ENCODE peak calls at places on chromosomes 5 and 9, in nine cellular contexts. One of them, this sample, is unnamed.

GRCh38 chr5:154598021-154598420 is 120.0 kb upstream of the HAND1 start:
- DNase-seq in transverse colon: no peak
- DNase-seq in tibial nerve: no peak
- DNase-seq in heart left ventricle: no peak
- DNase-seq in AG10803: no peak
- DNase-seq in activated B cell treated with CpG ODN at 0.5 μM for 24 hours: no peak
- DNase-seq in tibial artery: no peak
- DNase-seq in GM10248: no peak
- DNase-seq in neural crest cell: no peak
- DNase-seq in this sample: no peak

GRCh38 chr9:76576344-76576743 is 117.4 kb downstream of the GCNT1 start:
- DNase-seq in transverse colon: peak
- DNase-seq in tibial nerve: no peak
- DNase-seq in heart left ventricle: no peak
- DNase-seq in AG10803: peak
- DNase-seq in activated B cell treated with CpG ODN at 0.5 μM for 24 hours: peak
- DNase-seq in tibial artery: no peak
- DNase-seq in GM10248: peak
- DNase-seq in neural crest cell: no peak
- DNase-seq in this sample: peak

GRCh38 chr9:37678789-37679273 is 28.1 kb downstream of the FRMPD1 start:
- DNase-seq in transverse colon: no peak
- DNase-seq in tibial nerve: no peak
- DNase-seq in heart left ventricle: no peak
- DNase-seq in AG10803: no peak
- DNase-seq in activated B cell treated with CpG ODN at 0.5 μM for 24 hours: no peak
- DNase-seq in tibial artery: no peak
- DNase-seq in GM10248: no peak
- DNase-seq in neural crest cell: no peak
- DNase-seq in this sample: no peak

GRCh38 chr5:91417219-91417618 is 34.1 kb upstream of the ARRDC3 start:
- DNase-seq in transverse colon: no peak
- DNase-seq in tibial nerve: no peak
- DNase-seq in heart left ventricle: no peak
- DNase-seq in AG10803: no peak
- DNase-seq in activated B cell treated with CpG ODN at 0.5 μM for 24 hours: no peak
- DNase-seq in tibial artery: no peak
- DNase-seq in GM10248: no peak
- DNase-seq in neural crest cell: no peak
- DNase-seq in this sample: no peak

GRCh38 chr5:65480306-65480865 is 1.3 kb downstream of the ADAMTS6 start:
- DNase-seq in transverse colon: peak
- DNase-seq in tibial nerve: peak
- DNase-seq in heart left ventricle: peak
- DNase-seq in AG10803: peak
- DNase-seq in activated B cell treated with CpG ODN at 0.5 μM for 24 hours: no peak
- DNase-seq in tibial artery: peak
- DNase-seq in GM10248: peak
- DNase-seq in neural crest cell: no peak
- DNase-seq in this sample: no peak

GRCh38 chr5:61675015-61675692 is 343.1 kb downstream of the ZSWIM6 start:
- DNase-seq in transverse colon: peak
- DNase-seq in tibial nerve: no peak
- DNase-seq in heart left ventricle: no peak
- DNase-seq in AG10803: no peak
- DNase-seq in activated B cell treated with CpG ODN at 0.5 μM for 24 hours: no peak
- DNase-seq in tibial artery: no peak
- DNase-seq in GM10248: no peak
- DNase-seq in neural crest cell: peak
- DNase-seq in this sample: no peak

GRCh38 chr5:180595381-180596114 is 4.2 kb upstream of the SCGB3A1 start:
- DNase-seq in transverse colon: no peak
- DNase-seq in tibial nerve: no peak
- DNase-seq in heart left ventricle: peak
- DNase-seq in AG10803: no peak
- DNase-seq in activated B cell treated with CpG ODN at 0.5 μM for 24 hours: no peak
- DNase-seq in tibial artery: peak
- DNase-seq in GM10248: peak
- DNase-seq in neural crest cell: no peak
- DNase-seq in this sample: no peak

GRCh38 chr5:97420646-97421045 is 237.6 kb upstream of the RIOK2 start:
- DNase-seq in transverse colon: no peak
- DNase-seq in tibial nerve: no peak
- DNase-seq in heart left ventricle: no peak
- DNase-seq in AG10803: no peak
- DNase-seq in activated B cell treated with CpG ODN at 0.5 μM for 24 hours: no peak
- DNase-seq in tibial artery: no peak
- DNase-seq in GM10248: no peak
- DNase-seq in neural crest cell: no peak
- DNase-seq in this sample: no peak

GRCh38 chr9:101582593-101582992 is 12.2 kb downstream of the PPP3R2 start:
- DNase-seq in transverse colon: no peak
- DNase-seq in tibial nerve: no peak
- DNase-seq in heart left ventricle: no peak
- DNase-seq in AG10803: peak
- DNase-seq in activated B cell treated with CpG ODN at 0.5 μM for 24 hours: no peak
- DNase-seq in tibial artery: no peak
- DNase-seq in GM10248: no peak
- DNase-seq in neural crest cell: no peak
- DNase-seq in this sample: no peak

GRCh38 chr5:110977927-110978326 is 93.6 kb upstream of the TSLP start:
- DNase-seq in transverse colon: no peak
- DNase-seq in tibial nerve: no peak
- DNase-seq in heart left ventricle: no peak
- DNase-seq in AG10803: no peak
- DNase-seq in activated B cell treated with CpG ODN at 0.5 μM for 24 hours: no peak
- DNase-seq in tibial artery: no peak
- DNase-seq in GM10248: no peak
- DNase-seq in neural crest cell: no peak
- DNase-seq in this sample: no peak

GRCh38 chr9:33719581-33720374 is 75.6 kb upstream of the PRSS3 start:
- DNase-seq in transverse colon: no peak
- DNase-seq in tibial nerve: no peak
- DNase-seq in heart left ventricle: peak
- DNase-seq in AG10803: no peak
- DNase-seq in activated B cell treated with CpG ODN at 0.5 μM for 24 hours: peak
- DNase-seq in tibial artery: no peak
- DNase-seq in GM10248: peak
- DNase-seq in neural crest cell: peak
- DNase-seq in this sample: peak

GRCh38 chr5:29016067-29016466 is 1977.7 kb upstream of the CDH9 start:
- DNase-seq in transverse colon: no peak
- DNase-seq in tibial nerve: no peak
- DNase-seq in heart left ventricle: no peak
- DNase-seq in AG10803: no peak
- DNase-seq in activated B cell treated with CpG ODN at 0.5 μM for 24 hours: no peak
- DNase-seq in tibial artery: no peak
- DNase-seq in GM10248: no peak
- DNase-seq in neural crest cell: no peak
- DNase-seq in this sample: no peak

GRCh38 chr5:138967806-138968448 is 92.8 kb upstream of the LRRTM2 start:
- DNase-seq in transverse colon: peak
- DNase-seq in tibial nerve: no peak
- DNase-seq in heart left ventricle: no peak
- DNase-seq in AG10803: no peak
- DNase-seq in activated B cell treated with CpG ODN at 0.5 μM for 24 hours: no peak
- DNase-seq in tibial artery: peak
- DNase-seq in GM10248: no peak
- DNase-seq in neural crest cell: no peak
- DNase-seq in this sample: no peak

GRCh38 chr9:87260171-87260570 is 237.5 kb upstream of the DAPK1 start:
- DNase-seq in transverse colon: no peak
- DNase-seq in tibial nerve: peak
- DNase-seq in heart left ventricle: no peak
- DNase-seq in AG10803: peak
- DNase-seq in activated B cell treated with CpG ODN at 0.5 μM for 24 hours: no peak
- DNase-seq in tibial artery: no peak
- DNase-seq in GM10248: no peak
- DNase-seq in neural crest cell: no peak
- DNase-seq in this sample: no peak
- TF ChIP-seq CTCF in transverse colon: no peak
- TF ChIP-seq CTCF in tibial nerve: no peak
- TF ChIP-seq CTCF in heart left ventricle: no peak
- TF ChIP-seq CTCF in AG10803: no peak
- TF ChIP-seq CTCF in activated B cell treated with CpG ODN at 0.5 μM for 24 hours: no peak
- TF ChIP-seq CTCF in tibial artery: no peak
- TF ChIP-seq CTCF in GM10248: no peak
- TF ChIP-seq CTCF in neural crest cell: no peak
- TF ChIP-seq CTCF in this sample: no peak

GRCh38 chr9:89256690-89257089 is 54.3 kb upstream of the CKS2 start:
- DNase-seq in transverse colon: no peak
- DNase-seq in tibial nerve: no peak
- DNase-seq in heart left ventricle: no peak
- DNase-seq in AG10803: no peak
- DNase-seq in activated B cell treated with CpG ODN at 0.5 μM for 24 hours: no peak
- DNase-seq in tibial artery: no peak
- DNase-seq in GM10248: no peak
- DNase-seq in neural crest cell: no peak
- DNase-seq in this sample: no peak

GRCh38 chr9:89256225-89256624 is 54.8 kb upstream of the CKS2 start:
- DNase-seq in transverse colon: no peak
- DNase-seq in tibial nerve: no peak
- DNase-seq in heart left ventricle: no peak
- DNase-seq in AG10803: no peak
- DNase-seq in activated B cell treated with CpG ODN at 0.5 μM for 24 hours: no peak
- DNase-seq in tibial artery: no peak
- DNase-seq in GM10248: no peak
- DNase-seq in neural crest cell: no peak
- DNase-seq in this sample: no peak

GRCh38 chr9:89254773-89255125 is 56.2 kb upstream of the CKS2 start:
- DNase-seq in transverse colon: no peak
- DNase-seq in tibial nerve: no peak
- DNase-seq in heart left ventricle: no peak
- DNase-seq in AG10803: no peak
- DNase-seq in activated B cell treated with CpG ODN at 0.5 μM for 24 hours: no peak
- DNase-seq in tibial artery: no peak
- DNase-seq in GM10248: no peak
- DNase-seq in neural crest cell: no peak
- DNase-seq in this sample: no peak

GRCh38 chr9:89254058-89254772 is 56.8 kb upstream of the CKS2 start:
- DNase-seq in transverse colon: no peak
- DNase-seq in tibial nerve: no peak
- DNase-seq in heart left ventricle: no peak
- DNase-seq in AG10803: no peak
- DNase-seq in activated B cell treated with CpG ODN at 0.5 μM for 24 hours: no peak
- DNase-seq in tibial artery: no peak
- DNase-seq in GM10248: no peak
- DNase-seq in neural crest cell: no peak
- DNase-seq in this sample: no peak

DNA sequence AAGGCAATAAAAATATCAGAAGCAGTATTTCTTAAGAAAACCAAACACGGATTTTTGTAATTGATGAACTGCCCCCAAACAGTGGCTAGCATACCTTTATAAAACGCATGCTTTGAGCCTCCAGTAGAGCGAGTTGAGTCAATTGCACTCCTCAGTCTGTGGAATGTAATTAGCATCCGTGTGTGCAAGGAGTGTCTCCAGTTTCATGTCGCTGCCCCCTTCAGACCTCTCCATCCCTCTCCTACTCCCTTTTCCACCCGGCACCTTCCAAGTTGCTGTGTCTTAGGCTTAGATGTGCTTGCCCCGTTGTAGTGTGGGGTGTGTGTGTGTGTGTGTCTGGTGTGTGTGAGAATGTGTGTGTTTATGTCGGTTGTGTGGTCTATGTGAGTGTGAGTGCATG is 58.1 kb upstream of the CKS2 start:
- DNase-seq in transverse colon: no peak
- DNase-seq in tibial nerve: no peak
- DNase-seq in heart left ventricle: no peak
- DNase-seq in AG10803: peak
- DNase-seq in activated B cell treated with CpG ODN at 0.5 μM for 24 hours: no peak
- DNase-seq in tibial artery: no peak
- DNase-seq in GM10248: no peak
- DNase-seq in neural crest cell: no peak
- DNase-seq in this sample: no peak
- TF ChIP-seq CTCF in transverse colon: no peak
- TF ChIP-seq CTCF in tibial nerve: no peak
- TF ChIP-seq CTCF in heart left ventricle: no peak
- TF ChIP-seq CTCF in AG10803: no peak
- TF ChIP-seq CTCF in activated B cell treated with CpG ODN at 0.5 μM for 24 hours: no peak
- TF ChIP-seq CTCF in tibial artery: no peak
- TF ChIP-seq CTCF in GM10248: no peak
- TF ChIP-seq CTCF in neural crest cell: no peak
- TF ChIP-seq CTCF in this sample: no peak

DNA sequence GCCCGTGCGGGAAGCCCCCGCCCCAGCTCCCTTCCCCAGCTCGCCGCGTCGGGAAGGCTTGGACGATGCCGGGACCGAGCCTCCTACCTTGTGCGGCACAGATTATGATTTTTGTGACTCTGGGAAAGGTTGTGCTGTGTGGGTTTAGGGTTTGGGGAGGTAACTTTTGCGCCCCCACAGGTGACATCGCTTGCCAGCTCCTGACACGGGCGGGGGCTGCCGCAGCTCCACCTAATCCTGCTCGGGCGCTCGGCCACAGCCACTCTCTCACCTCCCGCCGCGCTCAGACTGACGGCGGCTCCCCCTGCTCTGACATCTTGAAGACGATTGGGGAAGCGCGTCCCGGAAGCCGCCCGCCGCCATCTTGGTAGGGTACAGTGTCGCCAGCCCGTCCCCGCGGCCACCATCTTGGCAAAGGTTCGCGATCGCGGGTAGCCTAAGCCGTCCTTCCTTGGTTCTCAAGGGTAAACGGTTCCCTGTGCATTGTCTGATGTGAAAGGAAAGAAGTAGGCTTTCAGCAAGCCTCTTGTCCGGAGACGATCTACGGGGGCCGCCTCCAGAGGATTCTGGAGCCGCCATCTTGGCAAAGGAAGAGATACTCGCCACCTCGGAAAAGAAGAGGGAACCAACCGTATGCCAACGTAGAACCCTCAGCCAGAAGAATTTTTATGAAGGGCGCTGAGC is 1.7 kb upstream of the NR3C1 start:
- DNase-seq in transverse colon: peak
- DNase-seq in tibial nerve: peak
- DNase-seq in heart left ventricle: peak
- DNase-seq in AG10803: peak
- DNase-seq in activated B cell treated with CpG ODN at 0.5 μM for 24 hours: peak
- DNase-seq in tibial artery: peak
- DNase-seq in GM10248: peak
- DNase-seq in neural crest cell: peak
- DNase-seq in this sample: peak
- TF ChIP-seq CTCF in transverse colon: peak
- TF ChIP-seq CTCF in tibial nerve: peak
- TF ChIP-seq CTCF in heart left ventricle: no peak
- TF ChIP-seq CTCF in AG10803: peak
- TF ChIP-seq CTCF in activated B cell treated with CpG ODN at 0.5 μM for 24 hours: no peak
- TF ChIP-seq CTCF in tibial artery: peak
- TF ChIP-seq CTCF in GM10248: peak
- TF ChIP-seq CTCF in neural crest cell: no peak
- TF ChIP-seq CTCF in this sample: no peak

DNA sequence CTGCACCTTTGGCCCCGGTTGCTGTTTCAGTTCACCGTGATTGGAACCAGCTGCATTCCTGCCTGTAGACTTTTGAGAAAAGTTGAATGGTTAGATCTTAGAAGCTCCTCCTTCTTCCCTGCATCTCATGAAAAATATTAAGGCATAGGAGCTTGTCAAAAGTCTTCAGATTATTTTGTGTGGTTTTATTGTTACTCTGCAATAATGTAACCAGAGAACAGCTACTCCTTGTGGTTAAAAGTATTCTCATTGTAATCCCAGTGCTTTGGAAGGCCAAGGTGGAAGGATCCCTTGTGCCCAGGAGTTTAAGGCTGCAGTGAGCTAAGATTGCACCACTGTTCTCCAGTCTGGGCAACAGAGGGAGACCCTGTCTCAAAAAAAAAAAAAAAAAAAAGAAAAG is 3.3 kb upstream of the SLC2A8 start:
- DNase-seq in transverse colon: no peak
- DNase-seq in tibial nerve: no peak
- DNase-seq in heart left ventricle: no peak
- DNase-seq in AG10803: peak
- DNase-seq in activated B cell treated with CpG ODN at 0.5 μM for 24 hours: no peak
- DNase-seq in tibial artery: no peak
- DNase-seq in GM10248: no peak
- DNase-seq in neural crest cell: no peak
- DNase-seq in this sample: no peak
- TF ChIP-seq CTCF in transverse colon: no peak
- TF ChIP-seq CTCF in tibial nerve: no peak
- TF ChIP-seq CTCF in heart left ventricle: no peak
- TF ChIP-seq CTCF in AG10803: peak
- TF ChIP-seq CTCF in activated B cell treated with CpG ODN at 0.5 μM for 24 hours: no peak
- TF ChIP-seq CTCF in tibial artery: no peak
- TF ChIP-seq CTCF in GM10248: no peak
- TF ChIP-seq CTCF in neural crest cell: no peak
- TF ChIP-seq CTCF in this sample: no peak

This sample was measured in CD14-positive monocyte.